ENCODE peak calls at places on chromosomes 5 and 9, in five cellular contexts. R is HFF-Myc, Z is thyroid gland, G is GM23338, N is SK-N-SH. E is an unnamed sample.
A peak's percentile ranks its signal among the peaks of the same experiment; 100 is the strongest.

GRCh38 chr5:149829954-149830353 is 99.8 kb downstream of the PPARGC1B start:
- DNase-seq in R (no peak), Z (no peak), G (peak; percentile 48), N (peak; percentile 53), E (no peak)

GRCh38 chr5:143440448-143441102 is 37.1 kb upstream of the NR3C1 start:
- DNase-seq in R (peak; percentile 17), Z (no peak), G (no peak), N (peak; percentile 72), E (no peak)

GRCh38 chr9:12735669-12736068 is 39.2 kb upstream of the LURAP1L start:
- DNase-seq in R (no peak), Z (no peak), G (no peak), N (no peak), E (no peak)

GRCh38 chr5:75510836-75511434 is 494 bp downstream of the CERT1 start:
- DNase-seq in R (no peak), Z (peak; percentile 59), G (peak; percentile 75), N (peak; percentile 69), E (no peak)

GRCh38 chr5:141650851-141651727 is at the start of gene FCHSD1:
- DNase-seq in R (peak; percentile 47), Z (peak; percentile 86), G (peak; percentile 89), N (peak; percentile 99), E (peak; percentile 46)

GRCh38 chr5:179310439-179311090 is 34.7 kb downstream of the ADAMTS2 start:
- DNase-seq in R (no peak), Z (no peak), G (no peak), N (no peak), E (no peak)

GRCh38 chr5:122078116-122078865 is at the start of gene LOX:
- DNase-seq in R (peak; percentile 89), Z (peak; percentile 75), G (peak; percentile 69), N (peak; percentile 54), E (no peak)

GRCh38 chr5:135891280-135891679 is 4.4 kb downstream of the IL9 start:
- DNase-seq in R (no peak), Z (no peak), G (no peak), N (no peak), E (no peak)

GRCh38 chr9:118283488-118283887 is 579.3 kb downstream of the TLR4 start:
- DNase-seq in R (no peak), Z (no peak), G (no peak), N (no peak), E (no peak)

GRCh38 chr9:37336150-37336549 is 86.3 kb upstream of the GRHPR start:
- DNase-seq in R (no peak), Z (no peak), G (no peak), N (no peak), E (no peak)

GRCh38 chr9:114386886-114387677 is 700 bp downstream of the AKNA start:
- DNase-seq in R (no peak), Z (peak; percentile 41), G (no peak), N (no peak), E (no peak)

DNA sequence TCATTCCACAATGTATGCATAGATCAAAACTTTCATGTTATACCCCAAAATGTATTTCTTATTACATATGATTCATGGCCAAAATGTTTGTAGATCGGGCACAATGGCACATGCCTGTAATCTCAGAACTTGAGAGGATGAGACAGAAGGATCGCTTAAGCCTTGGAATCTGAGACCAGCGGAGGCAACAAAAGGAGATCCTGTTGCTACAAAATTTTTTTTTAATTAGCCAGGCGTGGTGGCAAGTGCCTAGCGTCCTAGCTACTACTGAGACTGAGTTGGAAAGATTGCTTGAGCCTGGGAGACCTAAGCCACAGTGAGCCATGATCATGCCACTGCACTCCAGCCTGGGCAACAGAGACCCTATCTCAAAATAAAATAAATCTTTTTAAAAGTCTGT is 89.9 kb downstream of the MAPKAP1 start:
- DNase-seq in R (no peak), Z (no peak), G (no peak), N (no peak), E (no peak)
- TF ChIP-seq CTCF in R (no peak), Z (no peak), G (no peak), N (no peak), E (no peak)

GRCh38 chr9:882416-882931 is 41.0 kb downstream of the DMRT1 start:
- DNase-seq in R (no peak), Z (no peak), G (peak; percentile 59), N (no peak), E (no peak)
- TF ChIP-seq CTCF in R (peak; percentile 11), Z (no peak), G (peak; percentile 63), N (no peak), E (peak; percentile 18)

GRCh38 chr9:90457386-90458080 is 185.1 kb downstream of the DIRAS2 start:
- DNase-seq in R (no peak), Z (no peak), G (no peak), N (no peak), E (no peak)

GRCh38 chr9:90460220-90460619 is 182.4 kb downstream of the DIRAS2 start:
- DNase-seq in R (no peak), Z (no peak), G (no peak), N (no peak), E (no peak)

GRCh38 chr9:90459321-90459720 is 183.3 kb downstream of the DIRAS2 start:
- DNase-seq in R (no peak), Z (no peak), G (no peak), N (no peak), E (no peak)

GRCh38 chr9:90455316-90455715 is 187.3 kb downstream of the DIRAS2 start:
- DNase-seq in R (no peak), Z (peak; percentile 59), G (no peak), N (no peak), E (no peak)

GRCh38 chr9:90458485-90458884 is 184.1 kb downstream of the DIRAS2 start:
- DNase-seq in R (no peak), Z (peak; percentile 38), G (peak; percentile 53), N (peak; percentile 51), E (no peak)
- TF ChIP-seq CTCF in R (no peak), Z (no peak), G (peak; percentile 39), N (no peak), E (peak; percentile 12)

GRCh38 chr9:131276107-131276888 is at the start of gene FAM78A:
- DNase-seq in R (no peak), Z (no peak), G (peak; percentile 69), N (peak; percentile 77), E (no peak)
- TF ChIP-seq CTCF in R (no peak), Z (no peak), G (no peak), N (no peak), E (no peak)

GRCh38 chr5:176559683-176560082 is 10.5 kb downstream of the CDHR2 start:
- DNase-seq in R (no peak), Z (no peak), G (peak; percentile 65), N (no peak), E (no peak)
- TF ChIP-seq CTCF in R (no peak), Z (no peak), G (peak; percentile 45), N (no peak), E (no peak)

GRCh38 chr5:128966375-128966774 is 1.1 kb downstream of the SLC27A6 start:
- DNase-seq in R (no peak), Z (no peak), G (peak; percentile 46), N (peak; percentile 13), E (no peak)
- TF ChIP-seq CTCF in R (no peak), Z (no peak), G (peak; percentile 38), N (no peak), E (no peak)

GRCh38 chr9:131008909-131009618 is at the start of gene LAMC3:
- DNase-seq in R (no peak), Z (no peak), G (peak; percentile 78), N (peak; percentile 84), E (no peak)
- TF ChIP-seq CTCF in R (peak; percentile 63), Z (no peak), G (peak; percentile 41), N (peak; percentile 34), E (peak; percentile 78)